ENCODE peak calls at places on chromosome 18, in four cellular contexts. P, H, Q and D are unnamed samples.

GRCh38 chr18:6482198-6482977 is 67.7 kb upstream of the L3MBTL4 start:
- DNase-seq in H (peak), P (peak), Q (peak), D (no peak)

GRCh38 chr18:37930640-37931039 is 365.0 kb upstream of the CELF4 start:
- DNase-seq in Q (no peak), P (no peak), H (no peak), D (no peak)

GRCh38 chr18:45402485-45403056 is 212.7 kb upstream of the SLC14A2 start:
- DNase-seq in H (no peak), P (no peak), Q (no peak), D (no peak)

GRCh38 chr18:45379903-45380302 is 235.4 kb upstream of the SLC14A2 start:
- DNase-seq in H (no peak), Q (no peak), P (no peak), D (no peak)

GRCh38 chr18:46250084-46250811 is 146.1 kb downstream of the HAUS1 start:
- DNase-seq in P (no peak), Q (no peak), H (peak), D (peak)

GRCh38 chr18:75679347-75679746 is 251.8 kb upstream of the SMIM21 start:
- DNase-seq in P (no peak), Q (no peak), H (no peak), D (no peak)

GRCh38 chr18:35715139-35715538 is 133.6 kb downstream of the GALNT1 start:
- DNase-seq in P (no peak), Q (no peak), H (no peak), D (no peak)

GRCh38 chr18:11149441-11150270 is at the start of gene PIEZO2:
- DNase-seq in Q (peak), P (peak), H (peak), D (no peak)

GRCh38 chr18:59871711-59872362 is 28.0 kb upstream of the PMAIP1 start:
- DNase-seq in P (no peak), Q (no peak), H (no peak), D (no peak)

GRCh38 chr18:21179590-21180220 is 62.3 kb upstream of the GREB1L start:
- DNase-seq in Q (peak), P (peak), H (peak), D (peak)

GRCh38 chr18:36128907-36129299 is 237 bp downstream of the SLC39A6 start:
- DNase-seq in H (no peak), P (no peak), Q (no peak), D (no peak)

GRCh38 chr18:31041346-31042067 is 1.0 kb downstream of the DSC3 start:
- DNase-seq in P (no peak), Q (peak), H (no peak), D (no peak)

GRCh38 chr18:24142376-24142775 is 3.5 kb downstream of the CABYR start:
- DNase-seq in Q (no peak), P (no peak), H (no peak), D (no peak)

GRCh38 chr18:60047556-60047955 is 147.8 kb downstream of the PMAIP1 start:
- DNase-seq in H (no peak), P (no peak), Q (no peak), D (no peak)

GRCh38 chr18:67428805-67429204 is 87.7 kb downstream of the DSEL start:
- DNase-seq in P (no peak), Q (no peak), H (no peak), D (no peak)

GRCh38 chr18:35408843-35409261 is 31.7 kb upstream of the ZNF396 start:
- DNase-seq in P (peak), H (no peak), Q (no peak), D (no peak)

GRCh38 chr18:2857491-2858063 is 10.8 kb downstream of the EMILIN2 start:
- DNase-seq in H (peak), P (no peak), Q (no peak), D (no peak)

GRCh38 chr18:26888259-26888658 is 22.8 kb upstream of the AQP4 start:
- DNase-seq in P (no peak), H (no peak), Q (no peak), D (no peak)
- H3K4me2 ChIP-seq in P (no peak), H (no peak), Q (no peak), D (no peak)

GRCh38 chr18:5073026-5073944 is 123.8 kb downstream of the AKAIN1 start:
- DNase-seq in P (peak), H (peak), Q (peak), D (peak)
- TF ChIP-seq FOSL1 in P (no peak), H (no peak), Q (no peak), D (no peak)

DNA sequence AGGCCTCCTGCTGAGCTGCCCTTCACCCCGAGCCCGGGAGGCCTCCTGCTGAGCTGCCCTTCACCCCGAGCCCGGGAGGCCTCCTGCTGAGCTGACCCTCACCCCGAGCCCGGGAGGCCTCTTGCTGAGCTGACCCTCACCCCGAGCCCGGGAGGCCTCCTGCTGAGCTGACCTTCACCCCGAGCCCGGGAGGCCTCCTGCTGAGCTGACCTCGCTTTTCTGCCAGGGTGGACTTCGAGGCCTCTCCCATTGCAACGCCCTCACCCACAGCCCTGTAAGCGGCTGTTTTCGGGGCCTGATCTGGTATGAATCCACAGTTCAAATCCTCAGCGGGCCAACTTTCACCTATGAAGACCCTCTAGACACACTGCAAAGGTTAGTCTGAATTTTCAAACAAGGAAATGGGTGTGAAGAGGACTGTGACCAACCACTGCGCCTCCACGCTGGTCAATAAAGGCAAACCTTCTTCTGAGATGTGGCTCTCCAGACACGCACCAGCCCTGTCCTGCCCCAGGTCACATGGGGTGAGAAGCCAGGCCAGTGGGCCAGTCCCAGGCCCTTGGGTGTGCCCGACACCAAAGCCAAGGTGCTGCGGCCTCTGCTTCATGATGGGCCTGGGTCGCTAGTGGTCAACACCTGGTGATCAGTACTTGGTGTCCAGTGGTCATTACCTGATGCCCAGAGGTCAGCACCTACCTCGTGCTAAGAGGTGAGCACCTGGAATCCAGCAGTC is 225.1 kb upstream of the SALL3 start:
- DNase-seq in Q (no peak), H (no peak), P (no peak), D (no peak)
- TF ChIP-seq RAD21 in Q (no peak), H (no peak), P (no peak), D (no peak)

DNA sequence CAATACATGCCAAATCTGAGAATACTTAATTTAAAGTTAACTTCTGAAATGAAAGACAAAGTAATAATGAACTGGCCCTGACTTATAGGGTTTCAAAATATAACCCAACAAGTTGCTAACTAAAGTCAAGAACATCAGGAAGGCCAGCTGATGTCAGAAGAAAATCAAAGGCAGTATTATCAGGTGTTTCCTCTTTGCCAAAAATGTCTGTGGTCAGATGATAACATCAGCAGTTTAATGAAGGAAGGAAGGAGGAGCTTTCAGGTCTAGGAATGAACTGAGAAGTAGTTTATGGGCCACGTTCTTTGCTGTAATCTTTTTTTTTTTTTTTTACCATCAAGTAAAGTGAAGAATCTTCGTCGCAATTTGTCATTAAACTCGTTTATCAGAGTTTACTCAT is 40.9 kb downstream of the CDH2 start:
- DNase-seq in H (no peak), Q (no peak), P (no peak), D (no peak)
- H3K4me2 ChIP-seq in H (no peak), Q (no peak), P (no peak), D (no peak)

GRCh38 chr18:48708807-48709206 is 170.0 kb downstream of the CTIF start:
- DNase-seq in H (no peak), Q (no peak), P (no peak), D (no peak)

GRCh38 chr18:48714873-48715272 is 176.0 kb downstream of the CTIF start:
- DNase-seq in Q (no peak), P (no peak), H (no peak), D (no peak)

GRCh38 chr18:48709371-48709770 is 170.5 kb downstream of the CTIF start:
- DNase-seq in H (no peak), Q (peak), P (no peak), D (no peak)

GRCh38 chr18:48713302-48713701 is 174.5 kb downstream of the CTIF start:
- DNase-seq in Q (no peak), H (no peak), P (no peak), D (no peak)

GRCh38 chr18:48711651-48712486 is 173.0 kb downstream of the CTIF start:
- DNase-seq in P (peak), H (peak), Q (no peak), D (peak)
- TF ChIP-seq FOSL1 in P (no peak), H (no peak), Q (no peak), D (no peak)

GRCh38 chr18:58161659-58162058 is 117.6 kb downstream of the NEDD4L start:
- DNase-seq in P (no peak), Q (no peak), H (peak), D (peak)
- TF ChIP-seq RAD21 in P (no peak), Q (no peak), H (no peak), D (no peak)

DNA sequence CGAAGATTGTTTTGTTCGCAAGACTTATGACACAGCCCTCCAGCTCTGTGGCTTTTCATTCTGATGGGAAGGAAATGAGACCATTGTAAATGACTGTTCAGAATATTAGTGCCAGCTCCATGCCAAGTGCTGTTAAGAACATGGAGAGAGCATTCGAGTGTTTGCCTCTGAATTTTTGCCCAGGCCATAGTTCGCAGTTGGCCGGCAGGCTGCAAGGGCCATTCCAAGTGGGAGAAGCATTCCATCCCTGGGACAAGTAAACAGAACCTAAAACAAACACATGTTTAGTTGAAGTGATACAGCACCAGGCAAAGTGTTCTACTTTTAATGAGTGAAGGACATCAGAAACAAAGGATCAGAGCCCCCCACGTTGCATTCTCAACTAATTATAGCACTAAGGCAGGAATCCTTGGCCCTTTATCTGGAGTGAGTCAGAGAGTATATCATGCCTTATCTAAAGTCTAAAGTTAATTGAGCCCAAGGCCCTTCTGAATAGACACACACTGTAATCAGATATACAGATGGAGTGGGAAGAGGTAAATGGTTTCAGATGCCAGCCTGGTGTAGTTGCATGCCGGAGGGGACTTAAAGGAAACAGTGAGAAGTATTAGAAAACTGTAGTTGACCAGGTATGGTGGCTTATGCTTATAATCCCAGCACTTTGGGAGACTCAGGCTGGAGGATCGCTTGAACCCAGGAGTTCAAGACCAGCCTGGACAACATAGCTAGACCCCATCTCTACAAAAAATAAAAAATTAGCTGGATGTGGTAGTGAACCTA is 53.3 kb downstream of the NEDD4L start:
- DNase-seq in H (no peak), Q (no peak), P (peak), D (no peak)
- H3K4me2 ChIP-seq in H (no peak), Q (no peak), P (peak), D (no peak)

GRCh38 chr18:57895182-57895581 is 92.1 kb upstream of the ATP8B1 start:
- DNase-seq in P (no peak), H (no peak), Q (no peak), D (no peak)

GRCh38 chr18:57906852-57907251 is 103.7 kb upstream of the ATP8B1 start:
- DNase-seq in H (peak), P (no peak), Q (peak), D (no peak)

GRCh38 chr18:57901819-57902600 is 98.9 kb upstream of the ATP8B1 start:
- DNase-seq in H (no peak), P (peak), Q (no peak), D (no peak)

GRCh38 chr18:57898506-57899124 is 95.5 kb upstream of the ATP8B1 start:
- DNase-seq in H (no peak), Q (no peak), P (no peak), D (no peak)

GRCh38 chr18:57900906-57901305 is 97.8 kb upstream of the ATP8B1 start:
- DNase-seq in P (no peak), H (no peak), Q (no peak), D (no peak)
- TF ChIP-seq FOSL1 in P (no peak), H (no peak), Q (no peak), D (no peak)

GRCh38 chr18:62571648-62572047 is 48.8 kb downstream of the ZCCHC2 start:
- DNase-seq in P (no peak), Q (no peak), H (no peak), D (no peak)

GRCh38 chr18:62571037-62571436 is 48.2 kb downstream of the ZCCHC2 start:
- DNase-seq in P (no peak), H (no peak), Q (no peak), D (no peak)

GRCh38 chr18:62569081-62569480 is 46.3 kb downstream of the ZCCHC2 start:
- DNase-seq in Q (no peak), H (no peak), P (no peak), D (no peak)

GRCh38 chr18:62574776-62575175 is 52.0 kb downstream of the ZCCHC2 start:
- DNase-seq in H (no peak), P (no peak), Q (no peak), D (no peak)

GRCh38 chr18:62572456-62572855 is 49.6 kb downstream of the ZCCHC2 start:
- DNase-seq in P (no peak), Q (no peak), H (no peak), D (no peak)
- TF ChIP-seq RAD21 in P (no peak), Q (no peak), H (no peak), D (no peak)